ENCODE peak calls at places on chromosomes 6 and 20, in eight cellular contexts. B, P, T, Z, U, W, X and N are unnamed samples.

GRCh38 chr6:33073431-33073871 is at the start of gene HLA-DPA1:
- DNase-seq in X (no peak), B (peak), T (peak), P (peak), Z (peak), W (peak), U (no peak), N (peak)

GRCh38 chr6:116447496-116448011 is 13.6 kb upstream of the CALHM6 start:
- DNase-seq in T (no peak), P (peak), X (peak), Z (no peak), B (no peak), W (no peak), U (no peak), N (no peak)

GRCh38 chr6:15358579-15359327 is 112.9 kb downstream of the JARID2 start:
- DNase-seq in Z (peak), U (no peak), P (peak), T (no peak), B (no peak), W (no peak), X (no peak), N (no peak)

GRCh38 chr6:160462551-160463109 is 114.5 kb downstream of the SLC22A3 start:
- DNase-seq in X (peak), B (no peak), P (peak), T (no peak), Z (no peak), U (no peak), W (peak), N (peak)

GRCh38 chr6:22043284-22043962 is 253.4 kb downstream of the PRL start:
- DNase-seq in X (no peak), W (no peak), T (no peak), B (no peak), Z (peak), U (no peak), P (peak), N (no peak)

GRCh38 chr6:105794870-105795269 is 291.3 kb upstream of the PRDM1 start:
- DNase-seq in P (no peak), B (no peak), U (no peak), X (no peak), Z (no peak), T (no peak), W (no peak), N (no peak)

GRCh38 chr6:55675936-55676335 is 96.9 kb upstream of the HMGCLL1 start:
- DNase-seq in W (no peak), U (no peak), X (no peak), P (no peak), T (no peak), B (no peak), Z (no peak), N (no peak)

GRCh38 chr6:146857960-146858308 is 259.2 kb downstream of the ADGB start:
- DNase-seq in W (no peak), X (no peak), U (no peak), P (no peak), T (no peak), Z (peak), B (no peak), N (no peak)

GRCh38 chr6:37381579-37381978 is 27.8 kb downstream of the RNF8 start:
- DNase-seq in P (peak), W (peak), Z (peak), T (peak), B (peak), X (peak), U (no peak), N (no peak)

GRCh38 chr20:64154590-64155257 is 9.5 kb upstream of the MYT1 start:
- DNase-seq in T (no peak), W (no peak), B (no peak), Z (no peak), P (no peak), X (no peak), U (no peak), N (no peak)

GRCh38 chr20:49136817-49137571 is 51.1 kb downstream of the STAU1 start:
- DNase-seq in X (no peak), U (no peak), W (no peak), T (no peak), B (no peak), P (no peak), Z (no peak), N (no peak)

GRCh38 chr6:135162678-135163439 is 18.2 kb upstream of the MYB start:
- DNase-seq in B (peak), U (no peak), Z (peak), X (no peak), P (no peak), T (peak), W (peak), N (no peak)

GRCh38 chr20:57629976-57630525 is 9.8 kb upstream of the ZBP1 start:
- DNase-seq in X (no peak), B (no peak), Z (no peak), U (no peak), W (no peak), T (no peak), P (no peak), N (no peak)